ENCODE peak calls at places on chromosomes 7 and 10, in six cellular contexts. Z is hepatocyte, R is lower lobe of right lung, M is left ventricle myocardium inferior, C is spleen, O is neural progenitor cell. W is an unnamed sample.

GRCh38 chr10:88974446-88975376 is 15.9 kb upstream of the FAS start:
- DNase-seq in Z (no peak), M (no peak), C (no peak), O (no peak), R (no peak), W (no peak)

GRCh38 chr10:110286841-110287240 is 17.9 kb downstream of the SMNDC1 start:
- DNase-seq in R (no peak), M (no peak), O (no peak), C (no peak), Z (no peak), W (no peak)

GRCh38 chr7:129652914-129653313 is 41.4 kb downstream of the NRF1 start:
- DNase-seq in O (no peak), Z (no peak), M (no peak), C (no peak), R (no peak), W (no peak)

GRCh38 chr7:22695476-22696132 is 31.4 kb upstream of the IL6 start:
- DNase-seq in C (no peak), O (no peak), Z (no peak), R (no peak), M (no peak), W (no peak)

GRCh38 chr10:5560844-5561703 is 36.3 kb downstream of the CALML3 start:
- DNase-seq in Z (no peak), O (no peak), R (peak; percentile 36), M (no peak), C (peak; percentile 64), W (peak; percentile 60)

GRCh38 chr10:99329891-99330674 is 927 bp downstream of the CNNM1 start:
- DNase-seq in R (peak; percentile 56), M (no peak), C (peak; percentile 73), Z (peak; percentile 52), O (peak; percentile 66), W (peak; percentile 75)

GRCh38 chr7:44962483-44963251 is 16.1 kb downstream of the MYO1G start:
- DNase-seq in C (peak; percentile 78), O (peak; percentile 68), Z (peak; percentile 53), M (no peak), R (no peak), W (no peak)

GRCh38 chr10:49131507-49132385 is 2.1 kb downstream of the FAM170B start:
- DNase-seq in O (no peak), R (no peak), Z (no peak), M (peak; percentile 47), C (no peak), W (no peak)

GRCh38 chr10:29698766-29699490 is 64.2 kb upstream of the SVIL start:
- DNase-seq in R (no peak), C (no peak), O (no peak), M (no peak), Z (no peak), W (no peak)

GRCh38 chr7:3712841-3713240 is 411.8 kb downstream of the SDK1 start:
- DNase-seq in C (no peak), R (peak; percentile 49), O (peak; percentile 24), Z (no peak), M (no peak), W (no peak)

GRCh38 chr7:17638727-17639126 is 301.6 kb downstream of the SNX13 start:
- DNase-seq in Z (peak; percentile 39), O (peak; percentile 34), C (no peak), R (no peak), M (no peak), W (no peak)

GRCh38 chr10:126104767-126105166 is 208.4 kb downstream of the FANK1 start:
- DNase-seq in Z (no peak), R (no peak), O (no peak), M (peak; percentile 51), C (no peak), W (peak; percentile 82)

GRCh38 chr10:129417882-129418281 is 49.2 kb upstream of the MGMT start:
- DNase-seq in R (no peak), Z (no peak), O (no peak), M (no peak), C (no peak), W (no peak)

GRCh38 chr7:157961731-157962457 is 625.1 kb downstream of the DNAJB6 start:
- DNase-seq in O (no peak), M (no peak), Z (no peak), R (no peak), C (peak; percentile 54), W (peak; percentile 29)

GRCh38 chr7:121624922-121625321 is 228.8 kb upstream of the FAM3C start:
- DNase-seq in M (peak; percentile 54), C (no peak), Z (no peak), R (no peak), O (no peak), W (no peak)

GRCh38 chr10:132241496-132241895 is 54.7 kb downstream of the DPYSL4 start:
- DNase-seq in C (no peak), R (no peak), M (no peak), O (no peak), Z (no peak), W (no peak)

GRCh38 chr7:97024209-97025129 is at the start of gene DLX5:
- DNase-seq in Z (peak; percentile 73), O (peak; percentile 90), C (no peak), R (no peak), M (no peak), W (peak; percentile 83)

GRCh38 chr7:94422136-94422535 is 27.4 kb downstream of the COL1A2 start:
- DNase-seq in R (no peak), C (no peak), M (no peak), Z (no peak), O (no peak), W (no peak)

GRCh38 chr7:94421711-94422110 is 27.0 kb downstream of the COL1A2 start:
- DNase-seq in R (no peak), C (no peak), M (no peak), Z (no peak), O (no peak), W (no peak)

GRCh38 chr7:94424336-94424735 is 29.6 kb downstream of the COL1A2 start:
- DNase-seq in R (no peak), C (no peak), Z (no peak), M (no peak), O (no peak), W (no peak)

GRCh38 chr7:94423865-94424264 is 29.2 kb downstream of the COL1A2 start:
- DNase-seq in O (no peak), Z (no peak), M (no peak), R (no peak), C (no peak), W (no peak)

DNA sequence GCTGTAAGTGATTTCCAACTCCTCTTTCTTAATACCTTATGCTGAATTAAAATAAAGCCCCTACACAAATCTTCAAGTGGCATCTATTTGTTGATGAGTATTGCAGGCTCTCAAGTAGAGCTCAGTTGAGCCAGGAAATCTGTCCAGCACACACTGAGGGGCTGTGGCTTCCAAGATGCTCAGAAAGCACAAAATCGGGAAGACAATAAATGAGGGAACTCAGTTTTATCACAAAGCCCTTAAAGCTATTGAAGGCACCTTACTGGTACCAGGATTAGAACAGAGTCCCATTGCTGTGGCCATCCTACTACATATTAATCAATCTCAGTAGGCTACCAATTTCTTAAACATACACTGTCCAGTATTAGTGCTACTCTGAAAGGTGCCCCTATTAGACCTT is 28.4 kb downstream of the COL1A2 start:
- DNase-seq in C (no peak), M (no peak), O (no peak), R (no peak), Z (no peak), W (no peak)
- H3K36me3 ChIP-seq in C (no peaks in the 10 kb centered on the region), M (peaks cover 65% of the 10 kb centered on the region), O (peaks cover 4% of the 10 kb centered on the region), R (peaks cover 68% of the 10 kb centered on the region), Z (peaks cover 3% of the 10 kb centered on the region), W (no peaks in the 10 kb centered on the region)

GRCh38 chr7:98618786-98619185 is 1.7 kb downstream of the NPTX2 start:
- DNase-seq in O (no peak), Z (no peak), M (no peak), C (no peak), R (no peak), W (no peak)
- H3K36me3 ChIP-seq in O (no peaks in the 10 kb centered on the region), Z (no peaks in the 10 kb centered on the region), M (no peaks in the 10 kb centered on the region), C (no peaks in the 10 kb centered on the region), R (no peaks in the 10 kb centered on the region), W (no peaks in the 10 kb centered on the region)

DNA sequence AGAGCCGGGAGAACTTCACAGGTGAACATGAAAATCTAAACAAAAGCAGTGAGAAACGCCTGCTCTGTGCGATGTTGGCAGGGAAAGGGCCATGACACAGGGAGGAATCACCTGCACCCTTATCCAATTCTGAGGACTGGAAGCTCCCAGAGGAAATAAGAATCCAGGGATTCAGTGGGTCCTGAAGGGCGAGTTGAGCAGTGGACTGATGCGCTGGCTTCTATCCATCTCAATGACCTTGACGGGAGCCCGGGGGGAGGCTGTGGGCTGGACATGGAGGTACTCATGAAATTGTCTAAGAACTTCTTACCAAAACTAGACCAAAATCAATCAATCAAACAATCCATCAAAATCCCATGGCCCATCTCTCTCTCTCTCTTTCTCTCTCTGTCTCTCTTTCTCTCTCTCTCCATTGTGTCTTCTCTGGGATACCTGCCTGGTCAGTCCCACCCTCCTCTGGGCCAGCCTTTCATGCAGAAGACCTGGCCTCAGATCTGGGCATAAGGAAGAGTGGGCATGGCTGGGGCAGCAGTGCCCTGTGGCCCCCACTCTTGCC is 7.2 kb downstream of the CPXM2 start:
- DNase-seq in C (no peak), Z (no peak), R (no peak), M (no peak), O (no peak), W (peak; percentile 13)
- H3K36me3 ChIP-seq in C (no peaks in the 10 kb centered on the region), Z (no peaks in the 10 kb centered on the region), R (no peaks in the 10 kb centered on the region), M (no peaks in the 10 kb centered on the region), O (no peaks in the 10 kb centered on the region), W (no peaks in the 10 kb centered on the region)

GRCh38 chr10:2137549-2138174 is 400.3 kb upstream of the ADARB2 start:
- DNase-seq in R (no peak), C (no peak), M (no peak), Z (peak; percentile 49), O (peak; percentile 49), W (no peak)
- H3K36me3 ChIP-seq in R (no peaks in the 10 kb centered on the region), C (no peaks in the 10 kb centered on the region), M (no peaks in the 10 kb centered on the region), Z (no peaks in the 10 kb centered on the region), O (no peaks in the 10 kb centered on the region), W (no peaks in the 10 kb centered on the region)

GRCh38 chr10:128113026-128113425 is 13.2 kb downstream of the MKI67 start:
- DNase-seq in R (no peak), Z (no peak), C (no peak), M (no peak), O (no peak), W (no peak)
- H3K36me3 ChIP-seq in R (no peaks in the 10 kb centered on the region), Z (no peaks in the 10 kb centered on the region), C (no peaks in the 10 kb centered on the region), M (no peaks in the 10 kb centered on the region), O (peaks cover 40% of the 10 kb centered on the region), W (no peaks in the 10 kb centered on the region)

GRCh38 chr10:100359529-100360150 is 12.6 kb downstream of the SCD start:
- DNase-seq in Z (no peak), O (no peak), M (no peak), C (no peak), R (no peak), W (no peak)
- H3K36me3 ChIP-seq in Z (peaks cover 5% of the 10 kb centered on the region), O (peaks cover 27% of the 10 kb centered on the region), M (no peaks in the 10 kb centered on the region), C (no peaks in the 10 kb centered on the region), R (peaks cover 44% of the 10 kb centered on the region), W (no peaks in the 10 kb centered on the region)